ENCODE peak calls at places on chromosomes 16 and 17, in eight cellular contexts. I is fibroblast of pulmonary artery; A is lung; F is adrenal gland; J is ascending aorta; Z is HCT116; D is OCI-LY7; S is CD4-positive, alpha-beta T cell. U is an unnamed sample.

GRCh38 chr17:55086635-55087058 is 118.1 kb downstream of the STXBP4 start:
- DNase-seq in I (peak), A (no peak), F (no peak), J (no peak), Z (peak), D (no peak), S (no peak), U (no peak)

GRCh38 chr17:80720624-80721577 is 176.3 kb downstream of the RPTOR start:
- DNase-seq in I (peak), A (no peak), F (no peak), J (no peak), Z (no peak), D (peak), S (peak), U (no peak)

GRCh38 chr17:60151355-60151754 is 1.6 kb downstream of the CA4 start:
- DNase-seq in I (no peak), A (no peak), F (no peak), J (no peak), Z (no peak), D (peak), S (no peak), U (no peak)

GRCh38 chr16:75482434-75483205 is 12.6 kb downstream of the CHST6 start:
- DNase-seq in I (no peak), A (no peak), F (no peak), J (no peak), Z (no peak), D (no peak), S (no peak), U (no peak)

GRCh38 chr17:60168654-60169053 is 18.9 kb downstream of the CA4 start:
- DNase-seq in I (no peak), A (no peak), F (no peak), J (no peak), Z (no peak), D (no peak), S (no peak), U (no peak)

GRCh38 chr17:52831536-52831935 is 673.0 kb upstream of the CA10 start:
- DNase-seq in I (no peak), A (no peak), F (no peak), J (no peak), Z (no peak), D (no peak), S (no peak), U (no peak)

GRCh38 chr17:16328997-16329396 is 24.3 kb downstream of the CENPV start:
- DNase-seq in I (peak), A (no peak), F (no peak), J (no peak), Z (no peak), D (no peak), S (no peak), U (no peak)

GRCh38 chr17:71494456-71494855 is 626.4 kb upstream of the SOX9 start:
- DNase-seq in I (peak), A (no peak), F (no peak), J (no peak), Z (no peak), D (no peak), S (no peak), U (no peak)

GRCh38 chr16:78413651-78414050 is 314.2 kb downstream of the WWOX start:
- DNase-seq in I (no peak), A (no peak), F (no peak), J (no peak), Z (no peak), D (no peak), S (no peak), U (no peak)

GRCh38 chr16:58461056-58461455 is 38.9 kb upstream of the NDRG4 start:
- DNase-seq in I (no peak), A (no peak), F (peak), J (no peak), Z (peak), D (no peak), S (no peak), U (no peak)

GRCh38 chr16:88403794-88404581 is 21.2 kb downstream of the ZNF469 start:
- DNase-seq in I (no peak), A (no peak), F (no peak), J (no peak), Z (no peak), D (peak), S (no peak), U (no peak)

GRCh38 chr17:74280093-74280513 is 6.1 kb downstream of the DNAI2 start:
- DNase-seq in I (no peak), A (no peak), F (no peak), J (no peak), Z (no peak), D (no peak), S (peak), U (no peak)

GRCh38 chr17:67139784-67140665 is 95.7 kb downstream of the CACNG1 start:
- DNase-seq in I (peak), A (no peak), F (no peak), J (no peak), Z (no peak), D (no peak), S (no peak), U (no peak)

GRCh38 chr16:979106-979505 is 2.5 kb upstream of the SOX8 start:
- DNase-seq in I (no peak), A (no peak), F (no peak), J (no peak), Z (no peak), D (no peak), S (no peak), U (no peak)

GRCh38 chr16:30110661-30111060 is 2.7 kb downstream of the GDPD3 start:
- DNase-seq in I (no peak), A (no peak), F (no peak), J (no peak), Z (no peak), D (no peak), S (no peak), U (no peak)

GRCh38 chr17:50712641-50713296 is 5.1 kb upstream of the ANKRD40 start:
- DNase-seq in I (no peak), A (no peak), F (no peak), J (no peak), Z (no peak), D (no peak), S (no peak), U (no peak)

GRCh38 chr17:50710025-50710424 is 2.3 kb upstream of the ANKRD40 start:
- DNase-seq in I (no peak), A (no peak), F (no peak), J (no peak), Z (no peak), D (peak), S (no peak), U (no peak)

GRCh38 chr17:50710650-50711049 is 2.9 kb upstream of the ANKRD40 start:
- DNase-seq in I (no peak), A (no peak), F (no peak), J (no peak), Z (no peak), D (no peak), S (no peak), U (no peak)

GRCh38 chr17:50707296-50708049 is at the start of gene ANKRD40:
- DNase-seq in I (peak), A (peak), F (peak), J (peak), Z (peak), D (peak), S (peak), U (peak)

GRCh38 chr17:50708050-50709000 is 611 bp upstream of the ANKRD40 start:
- DNase-seq in I (no peak), A (no peak), F (no peak), J (no peak), Z (no peak), D (peak), S (no peak), U (no peak)
- TF ChIP-seq CTCF in I (no peak), A (no peak), F (no peak), J (no peak), Z (no peak), D (peak), S (no peak), U (no peak)

DNA sequence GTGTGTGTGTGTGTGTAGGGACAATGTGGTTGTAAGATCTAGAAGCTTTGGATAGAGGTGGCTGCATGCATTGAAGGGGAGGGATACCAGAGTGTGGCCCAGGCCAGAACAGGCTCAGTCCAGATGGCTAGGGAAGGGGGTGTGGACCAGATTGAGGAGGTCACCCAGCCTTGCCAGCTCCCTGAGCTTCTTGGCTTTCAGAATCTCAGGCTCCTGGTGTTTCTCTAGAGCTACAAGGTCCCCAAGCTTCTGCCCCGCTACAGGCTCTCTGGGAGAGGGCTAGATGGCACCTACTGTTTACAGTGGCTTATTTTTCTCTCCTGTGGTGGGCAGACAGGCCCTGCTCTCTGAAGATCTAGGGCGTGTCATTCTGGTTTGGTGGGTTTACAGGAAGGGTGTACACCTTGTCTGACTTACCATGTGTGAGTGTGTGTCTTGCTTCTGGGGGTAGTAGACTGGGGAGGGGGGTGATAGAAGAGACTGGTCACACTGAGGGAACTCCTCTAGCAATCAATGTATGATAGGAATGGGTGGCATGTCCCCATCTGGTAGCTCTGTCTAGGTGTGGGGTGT is 1.0 kb downstream of the RARA start:
- DNase-seq in I (no peak), A (no peak), F (no peak), J (peak), Z (no peak), D (no peak), S (no peak), U (no peak)
- TF ChIP-seq CTCF in I (no peak), A (no peak), F (no peak), J (no peak), Z (no peak), D (no peak), S (no peak), U (no peak)

DNA sequence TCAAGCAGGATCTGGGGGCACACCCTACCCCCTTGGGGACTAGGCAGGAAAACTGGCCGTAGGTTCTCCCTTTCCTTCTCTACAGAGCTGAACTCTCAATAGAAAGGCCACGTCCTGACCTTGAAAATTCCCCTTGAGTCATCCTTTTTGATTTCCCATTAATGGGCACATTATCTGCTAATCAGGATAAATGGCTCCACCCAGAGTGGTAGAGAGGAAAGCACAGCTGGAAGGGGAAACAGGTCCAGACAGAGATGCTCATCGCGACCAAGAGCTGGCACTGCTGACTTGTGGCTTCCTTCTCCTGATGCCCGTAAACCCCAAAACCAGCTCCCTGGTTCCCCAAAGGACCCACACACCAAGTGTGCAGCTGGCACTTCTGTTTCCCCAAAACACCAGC is 206.5 kb upstream of the CDH5 start:
- DNase-seq in I (peak), A (no peak), F (no peak), J (no peak), Z (no peak), D (no peak), S (no peak), U (no peak)
- TF ChIP-seq CTCF in I (no peak), A (no peak), F (no peak), J (no peak), Z (no peak), D (no peak), S (no peak), U (no peak)

GRCh38 chr16:85276741-85277140 is 164.5 kb upstream of the CIBAR2 start:
- DNase-seq in I (no peak), A (no peak), F (no peak), J (no peak), Z (no peak), D (no peak), S (no peak), U (no peak)
- TF ChIP-seq CTCF in I (no peak), A (no peak), F (no peak), J (no peak), Z (no peak), D (no peak), S (no peak), U (no peak)